ENCODE peak calls at places on chromosomes 5 and 9, in six cellular contexts. M is SK-N-SH, G is MM.1S, T is psoas muscle, C is right lobe of liver, P is left ventricle myocardium inferior. E is an unnamed sample. For H3K27me3, the result is how much of the 10 kb centered on the place peaks cover.

GRCh38 chr9:11618241-11618805 is 1005.5 kb upstream of the PTPRD start:
- DNase-seq in T (peak), M (peak), G (no peak), C (peak), P (no peak), E (no peak)

GRCh38 chr9:104725014-104725413 is 22.5 kb upstream of the NIPSNAP3A start:
- DNase-seq in M (no peak), G (no peak), C (no peak), T (no peak), P (no peak), E (no peak)

GRCh38 chr5:123157797-123158528 is 68.9 kb downstream of the PRDM6 start:
- DNase-seq in C (no peak), T (no peak), G (no peak), P (no peak), M (no peak), E (no peak)

GRCh38 chr5:179241175-179241574 is 104.1 kb downstream of the ADAMTS2 start:
- DNase-seq in M (no peak), P (no peak), C (peak), G (no peak), T (peak), E (peak)

GRCh38 chr9:86324308-86324707 is 29.9 kb downstream of the TUT7 start:
- DNase-seq in C (no peak), G (no peak), P (no peak), T (no peak), M (no peak), E (no peak)

GRCh38 chr5:113524927-113525326 is 11.4 kb downstream of the YTHDC2 start:
- DNase-seq in C (no peak), M (no peak), T (no peak), P (no peak), G (peak), E (no peak)

GRCh38 chr9:105114956-105115728 is 129.3 kb upstream of the SLC44A1 start:
- DNase-seq in C (peak), P (peak), M (no peak), G (peak), T (peak), E (peak)

GRCh38 chr5:78677777-78678668 is 29.5 kb upstream of the LHFPL2 start:
- DNase-seq in C (no peak), G (no peak), M (peak), T (peak), P (peak), E (no peak)

GRCh38 chr9:99076483-99077171 is 28.3 kb upstream of the TGFBR1 start:
- DNase-seq in C (no peak), G (no peak), T (no peak), P (no peak), M (no peak), E (no peak)

GRCh38 chr5:142032747-142033631 is 20.2 kb upstream of the GNPDA1 start:
- DNase-seq in T (no peak), C (no peak), M (no peak), P (no peak), G (no peak), E (no peak)

GRCh38 chr9:114709636-114710035 is 27.6 kb upstream of the TEX48 start:
- DNase-seq in P (no peak), M (no peak), C (no peak), G (no peak), T (no peak), E (no peak)

GRCh38 chr5:128539038-128539429 is 989 bp upstream of the FBN2 start:
- DNase-seq in M (no peak), T (no peak), G (peak), C (no peak), P (peak), E (peak)

GRCh38 chr9:86735772-86736458 is 211.4 kb downstream of the GAS1 start:
- DNase-seq in C (no peak), M (no peak), T (no peak), P (no peak), G (no peak), E (no peak)

GRCh38 chr9:73143606-73144328 is 7.9 kb upstream of the ANXA1 start:
- DNase-seq in T (no peak), M (no peak), G (no peak), P (no peak), C (no peak), E (no peak)

GRCh38 chr5:74440341-74440740 is 200.2 kb downstream of the ENC1 start:
- DNase-seq in T (no peak), M (no peak), G (no peak), C (no peak), P (no peak), E (no peak)

GRCh38 chr9:126439402-126439765 is 112.8 kb downstream of the MVB12B start:
- DNase-seq in M (no peak), C (no peak), G (no peak), P (no peak), T (no peak), E (no peak)

GRCh38 chr5:118960557-118960956 is 27.8 kb downstream of the DTWD2 start:
- DNase-seq in P (no peak), G (no peak), M (no peak), T (no peak), C (no peak), E (no peak)

GRCh38 chr5:78647838-78648358 is 674 bp downstream of the LHFPL2 start:
- DNase-seq in M (no peak), C (peak), G (no peak), T (peak), P (peak), E (peak)

GRCh38 chr5:759111-759741 is 25.3 kb downstream of the ZDHHC11B start:
- DNase-seq in C (peak), T (peak), P (peak), M (peak), G (no peak), E (peak)

GRCh38 chr5:32522429-32523143 is 62.8 kb upstream of the SUB1 start:
- DNase-seq in T (peak), G (no peak), C (no peak), P (no peak), M (no peak), E (peak)

GRCh38 chr5:150042459-150042858 is 41.9 kb downstream of the HMGXB3 start:
- DNase-seq in C (no peak), G (no peak), T (no peak), M (no peak), P (no peak), E (no peak)
- H3K27me3 ChIP-seq in C (under half), G (under half), T (under half), M (under half), P (under half), E (under half)

GRCh38 chr9:128085852-128086409 is 17.9 kb downstream of the SLC25A25 start:
- DNase-seq in P (no peak), C (no peak), T (no peak), G (no peak), M (no peak), E (no peak)
- H3K27me3 ChIP-seq in P (under half), C (under half), T (under half), G (under half), M (under half), E (under half)

DNA sequence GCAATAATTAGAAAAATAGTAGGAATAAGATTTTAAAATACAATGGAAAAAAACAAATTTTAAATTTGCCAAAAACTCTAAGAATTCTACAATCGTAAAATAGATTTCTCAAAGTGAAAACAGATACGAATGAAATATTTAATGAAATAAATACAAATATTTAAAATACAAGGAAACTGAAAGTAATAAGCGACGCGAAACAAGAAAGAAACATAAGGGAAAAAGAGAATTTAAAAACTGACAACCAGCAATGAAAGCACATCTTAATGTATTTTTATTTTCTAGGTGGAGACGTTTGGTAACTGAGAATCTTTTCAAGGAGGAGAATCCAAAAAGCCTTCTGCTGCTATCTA is 1.0 kb downstream of the ANXA2R start:
- DNase-seq in G (no peak), T (no peak), C (no peak), P (no peak), M (no peak), E (no peak)
- H3K27me3 ChIP-seq in G (under half), T (under half), C (under half), P (half or more), M (under half), E (under half)

GRCh38 chr9:133440884-133441283 is 18.7 kb downstream of the ADAMTS13 start:
- DNase-seq in M (no peak), G (no peak), C (no peak), T (no peak), P (no peak), E (no peak)
- H3K27me3 ChIP-seq in M (under half), G (half or more), C (under half), T (under half), P (under half), E (under half)

GRCh38 chr5:152260940-152261339 is 144.1 kb downstream of the NMUR2 start:
- DNase-seq in G (no peak), T (no peak), P (no peak), C (no peak), M (no peak), E (no peak)

GRCh38 chr5:152264656-152265055 is 140.4 kb downstream of the NMUR2 start:
- DNase-seq in T (no peak), G (no peak), M (no peak), C (no peak), P (no peak), E (no peak)

GRCh38 chr5:152259702-152260101 is 145.4 kb downstream of the NMUR2 start:
- DNase-seq in M (no peak), G (no peak), P (peak), T (peak), C (no peak), E (no peak)

DNA sequence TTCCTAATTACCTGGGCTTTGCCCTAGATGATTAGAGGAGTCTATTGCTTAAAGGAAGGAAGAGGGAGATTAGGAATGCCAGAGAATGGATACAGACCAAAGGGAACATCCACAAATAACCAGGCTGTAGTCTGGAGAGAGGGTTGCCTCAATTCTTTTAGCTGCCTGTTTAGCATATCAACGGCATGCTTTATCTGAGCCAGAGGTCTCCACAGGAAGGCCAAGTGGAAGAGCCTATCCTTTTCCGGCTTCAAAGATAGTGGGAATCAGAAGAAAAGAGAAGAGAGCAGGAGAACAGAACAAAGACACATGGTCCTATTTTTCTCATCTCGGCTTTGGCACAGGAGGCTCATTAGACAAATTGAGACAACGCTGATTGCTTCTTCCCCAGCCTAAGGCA is 142.4 kb downstream of the NMUR2 start:
- DNase-seq in G (no peak), C (no peak), M (no peak), T (no peak), P (no peak), E (no peak)
- H3K27me3 ChIP-seq in G (under half), C (under half), M (under half), T (under half), P (under half), E (under half)

DNA sequence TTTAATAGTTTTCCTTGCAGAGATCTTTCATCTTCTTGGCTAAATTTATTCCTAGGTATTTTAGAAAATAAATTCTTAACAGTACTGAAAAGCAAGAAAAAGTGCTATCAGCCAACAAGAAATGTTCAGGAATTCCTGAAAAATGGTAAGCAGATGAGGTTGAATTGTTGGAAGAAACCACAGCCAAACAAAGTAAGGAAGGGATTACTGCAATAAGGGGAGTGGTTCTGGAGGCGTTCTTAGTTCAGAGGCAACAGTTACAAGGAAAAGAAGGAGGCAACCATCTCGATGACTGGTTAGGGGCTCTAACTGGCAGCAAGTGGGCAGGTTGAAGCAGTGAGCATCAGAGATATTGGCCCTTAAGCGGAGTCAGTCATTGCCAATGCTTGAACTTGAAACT is 12.8 kb upstream of the OR13J1 start:
- DNase-seq in M (no peak), P (no peak), T (no peak), G (no peak), C (no peak), E (no peak)
- H3K27me3 ChIP-seq in M (under half), P (under half), T (under half), G (under half), C (under half), E (under half)

GRCh38 chr5:1899201-1899600 is 16.5 kb upstream of the IRX4 start:
- DNase-seq in C (no peak), T (peak), M (no peak), G (no peak), P (no peak), E (no peak)
- H3K27me3 ChIP-seq in C (under half), T (under half), M (half or more), G (under half), P (under half), E (under half)

GRCh38 chr5:37494756-37495155 is 115.6 kb downstream of the WDR70 start:
- DNase-seq in T (no peak), P (no peak), C (no peak), M (no peak), G (no peak), E (no peak)
- H3K27me3 ChIP-seq in T (under half), P (under half), C (under half), M (under half), G (under half), E (under half)

GRCh38 chr9:131818089-131818488 is 78.2 kb upstream of the RAPGEF1 start:
- DNase-seq in P (no peak), T (no peak), C (no peak), M (no peak), G (no peak), E (no peak)
- H3K27me3 ChIP-seq in P (half or more), T (under half), C (under half), M (under half), G (half or more), E (under half)

E was measured in upper lobe of right lung.